ENCODE peak calls at places on chromosomes 4 and X, in nine cellular contexts. U is AG10803, V is spleen, M is astrocyte of the spinal cord, J is fibroblast of villous mesenchyme, R is A549, N is tibial nerve, T is endothelial cell, I is GM12865. F is an unnamed sample.
A peak's percentile ranks its signal among the peaks of the same experiment; 100 is the strongest.

GRCh38 chr4:3802571-3803474 is 36.6 kb downstream of the ADRA2C start:
- DNase-seq in R (no peak), V (peak; percentile 63), I (no peak), M (no peak), T (no peak), N (no peak), U (no peak), J (no peak), F (no peak)

GRCh38 chr4:159035570-159035969 is 67.3 kb upstream of the RAPGEF2 start:
- DNase-seq in M (no peak), V (no peak), N (no peak), I (peak; percentile 51), J (no peak), U (no peak), T (no peak), R (no peak), F (no peak)

GRCh38 chrX:86148024-86148511 is at the start of gene DACH2:
- DNase-seq in J (peak; percentile 25), N (peak; percentile 19), I (peak; percentile 77), U (peak; percentile 33), R (peak; percentile 71), M (peak; percentile 49), V (peak; percentile 83), T (peak; percentile 76), F (no peak)

GRCh38 chr4:125010776-125011503 is 298.4 kb upstream of the ANKRD50 start:
- DNase-seq in N (no peak), V (no peak), J (no peak), M (no peak), T (no peak), R (no peak), I (no peak), U (no peak), F (no peak)

GRCh38 chr4:185529413-185529812 is 5.9 kb downstream of the PDLIM3 start:
- DNase-seq in J (no peak), U (no peak), R (no peak), M (no peak), V (no peak), T (no peak), N (no peak), I (no peak), F (no peak)

GRCh38 chr4:142331646-142332045 is 514.5 kb downstream of the INPP4B start:
- DNase-seq in J (peak; percentile 78), N (no peak), V (no peak), T (no peak), R (no peak), I (no peak), M (peak; percentile 26), U (peak; percentile 92), F (peak; percentile 63)

GRCh38 chr4:177696438-177696966 is 254.3 kb upstream of the AGA start:
- DNase-seq in U (no peak), I (no peak), R (peak; percentile 1), V (no peak), M (no peak), N (no peak), T (no peak), J (no peak), F (no peak)

GRCh38 chr4:26785766-26786165 is 74.9 kb upstream of the STIM2 start:
- DNase-seq in R (no peak), J (no peak), U (no peak), V (no peak), N (no peak), I (no peak), M (no peak), T (no peak), F (no peak)

GRCh38 chr4:26023191-26023972 is 109.4 kb downstream of the SMIM20 start:
- DNase-seq in I (no peak), T (no peak), J (peak; percentile 49), N (no peak), R (no peak), V (no peak), M (peak; percentile 18), U (peak; percentile 69), F (no peak)

GRCh38 chr4:11424000-11424399 is 4.7 kb downstream of the HS3ST1 start:
- DNase-seq in N (peak; percentile 20), V (no peak), M (peak; percentile 46), J (peak; percentile 22), T (peak; percentile 53), I (peak; percentile 70), U (no peak), R (peak; percentile 28), F (no peak)

GRCh38 chr4:47145630-47146029 is 114.3 kb downstream of the GABRB1 start:
- DNase-seq in T (no peak), V (no peak), I (peak; percentile 89), M (peak; percentile 75), N (no peak), R (no peak), J (peak; percentile 3), U (peak; percentile 4), F (no peak)

GRCh38 chrX:13690836-13691235 is 1.9 kb downstream of the RAB9A start:
- DNase-seq in I (peak; percentile 46), J (no peak), U (no peak), N (no peak), R (peak; percentile 8), T (no peak), V (no peak), M (no peak), F (no peak)

GRCh38 chr4:7805533-7806079 is 134.1 kb downstream of the AFAP1 start:
- DNase-seq in J (peak; percentile 85), U (peak; percentile 98), N (no peak), T (no peak), V (peak; percentile 51), M (peak; percentile 93), R (peak; percentile 95), I (no peak), F (peak; percentile 94)

GRCh38 chr4:165605811-165606210 is 227.0 kb downstream of the CPE start:
- DNase-seq in I (no peak), R (no peak), U (no peak), M (no peak), V (no peak), N (no peak), T (no peak), J (no peak), F (no peak)

DNA sequence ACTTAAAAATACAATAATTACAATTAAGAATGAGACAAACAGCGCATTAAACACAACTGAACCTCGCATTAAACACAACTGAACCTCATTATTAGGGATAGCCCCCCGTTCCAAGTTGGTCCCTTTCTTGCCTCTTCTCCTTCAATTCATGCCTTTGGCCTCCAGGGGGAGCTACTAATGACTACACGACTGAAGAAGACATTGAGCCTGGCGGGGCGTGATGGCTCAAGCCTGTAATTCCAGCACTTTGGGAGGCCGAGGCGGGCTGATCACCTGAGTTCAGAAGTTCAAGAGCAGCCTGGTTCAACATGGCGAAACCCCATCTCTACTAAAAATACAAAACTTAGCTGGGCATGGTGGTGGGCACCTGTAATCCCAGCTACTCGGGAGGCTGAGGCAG is 56.4 kb upstream of the NWD2 start:
- DNase-seq in I (peak; percentile 4), M (no peak), R (peak; percentile 4), N (no peak), J (no peak), U (no peak), V (no peak), T (no peak), F (no peak)
- TF ChIP-seq CTCF in I (peak; percentile 12), M (no peak), R (no peak), N (no peak), J (no peak), U (no peak), V (no peak), T (peak; percentile 49), F (no peak)

DNA sequence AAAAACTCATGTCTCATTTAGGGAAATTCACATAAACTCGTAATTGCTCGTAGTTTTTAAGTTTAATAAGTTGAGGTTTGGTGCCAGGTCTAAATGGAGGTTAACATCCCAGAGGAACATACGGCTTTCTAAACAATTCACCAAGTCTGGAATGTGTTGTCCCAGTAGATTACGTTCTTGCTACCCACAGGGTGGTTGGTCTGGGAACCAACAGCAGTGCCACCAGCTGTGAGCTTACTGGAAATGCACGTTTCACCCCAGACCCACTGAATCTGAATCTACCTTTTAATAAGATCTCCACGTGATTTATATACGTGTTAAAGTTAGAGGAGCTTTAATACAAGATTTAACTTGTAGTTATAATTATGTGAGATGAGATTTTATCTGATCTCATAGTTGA is 134.3 kb downstream of the BMPR1B start:
- DNase-seq in U (peak; percentile 5), I (no peak), R (peak; percentile 78), T (no peak), V (no peak), N (no peak), M (peak; percentile 63), J (no peak), F (no peak)
- TF ChIP-seq CTCF in U (no peak), I (no peak), R (peak; percentile 12), T (no peak), V (no peak), N (peak; percentile 8), M (peak; percentile 15), J (no peak), F (no peak)

GRCh38 chr4:23932935-23933334 is 43.1 kb upstream of the PPARGC1A start:
- DNase-seq in U (peak; percentile 62), R (no peak), V (no peak), J (peak; percentile 18), T (no peak), N (no peak), M (peak; percentile 69), I (no peak), F (peak; percentile 3)
- TF ChIP-seq CTCF in U (peak; percentile 61), R (no peak), V (no peak), J (peak; percentile 33), T (no peak), N (peak; percentile 19), M (peak; percentile 58), I (no peak), F (peak; percentile 48)

GRCh38 chrX:16488959-16489358 is 161.0 kb upstream of the S100G start:
- DNase-seq in J (no peak), I (no peak), R (no peak), N (no peak), M (peak; percentile 30), U (no peak), T (no peak), V (no peak), F (no peak)

GRCh38 chrX:16479206-16479869 is 170.6 kb upstream of the S100G start:
- DNase-seq in R (peak; percentile 9), V (no peak), N (no peak), J (peak; percentile 17), I (no peak), U (peak; percentile 53), T (no peak), M (peak; percentile 46), F (no peak)

GRCh38 chrX:16487620-16488380 is 162.2 kb upstream of the S100G start:
- DNase-seq in I (no peak), U (no peak), N (no peak), J (no peak), M (peak; percentile 27), T (no peak), R (no peak), V (no peak), F (no peak)

GRCh38 chrX:16484338-16484737 is 165.6 kb upstream of the S100G start:
- DNase-seq in I (peak; percentile 4), R (peak; percentile 33), T (no peak), N (no peak), J (peak; percentile 53), V (no peak), M (peak; percentile 92), U (peak; percentile 94), F (peak; percentile 82)
- TF ChIP-seq CTCF in I (no peak), R (no peak), T (no peak), N (no peak), J (no peak), V (no peak), M (no peak), U (no peak), F (no peak)